ENCODE peak calls at places on chromosomes 2 and 18, in ten cellular contexts. N, X, O, Y, L, F, C, Z, J and T are unnamed samples. For H3K4me1 and H3K27me3, the result is how much of the 10 kb centered on the place peaks cover.

GRCh38 chr2:86229221-86229620 is 30.0 kb downstream of the MRPL35 start:
- DNase-seq in N (no peak), X (no peak), O (no peak), Y (no peak), L (no peak), F (no peak), C (no peak), Z (no peak), J (no peak), T (no peak)

GRCh38 chr2:9768388-9768787 is 74.9 kb upstream of the TAF1B start:
- DNase-seq in N (no peak), X (no peak), O (peak), Y (peak), L (no peak), F (peak), C (no peak), Z (peak), J (no peak), T (peak)

GRCh38 chr18:41073372-41073954 is 881.6 kb upstream of the PIK3C3 start:
- DNase-seq in N (no peak), X (no peak), O (no peak), Y (no peak), L (no peak), F (no peak), C (no peak), Z (no peak), J (no peak), T (no peak)

GRCh38 chr2:128108166-128108565 is 17.2 kb downstream of the UGGT1 start:
- DNase-seq in N (no peak), X (no peak), O (no peak), Y (no peak), L (no peak), F (no peak), C (no peak), Z (no peak), J (no peak), T (no peak)

GRCh38 chr2:101012706-101013181 is 10.7 kb downstream of the RPL31 start:
- DNase-seq in N (peak), X (no peak), O (peak), Y (peak), L (no peak), F (no peak), C (peak), Z (peak), J (no peak), T (peak)

GRCh38 chr2:11762799-11763461 is 16.5 kb downstream of the LPIN1 start:
- DNase-seq in N (no peak), X (no peak), O (no peak), Y (no peak), L (no peak), F (no peak), C (no peak), Z (no peak), J (no peak), T (no peak)

GRCh38 chr2:75561566-75562512 is 1.1 kb upstream of the EVA1A start:
- DNase-seq in N (no peak), X (no peak), O (no peak), Y (no peak), L (no peak), F (no peak), C (no peak), Z (no peak), J (no peak), T (no peak)

GRCh38 chr2:156986339-156986988 is 271.0 kb upstream of the GALNT5 start:
- DNase-seq in N (no peak), X (no peak), O (peak), Y (no peak), L (no peak), F (no peak), C (no peak), Z (peak), J (no peak), T (peak)

GRCh38 chr2:54599326-54599710 is 124.1 kb upstream of the EML6 start:
- DNase-seq in N (no peak), X (peak), O (no peak), Y (no peak), L (no peak), F (no peak), C (peak), Z (no peak), J (no peak), T (peak)

GRCh38 chr18:44568986-44569385 is 111.7 kb upstream of the SETBP1 start:
- DNase-seq in N (no peak), X (no peak), O (no peak), Y (no peak), L (no peak), F (no peak), C (no peak), Z (no peak), J (no peak), T (no peak)
- H3K4me1 ChIP-seq in N (under half), X (under half), O (under half), Y (under half), L (under half), F (under half), C (under half), Z (under half), J (under half), T (under half)

DNA sequence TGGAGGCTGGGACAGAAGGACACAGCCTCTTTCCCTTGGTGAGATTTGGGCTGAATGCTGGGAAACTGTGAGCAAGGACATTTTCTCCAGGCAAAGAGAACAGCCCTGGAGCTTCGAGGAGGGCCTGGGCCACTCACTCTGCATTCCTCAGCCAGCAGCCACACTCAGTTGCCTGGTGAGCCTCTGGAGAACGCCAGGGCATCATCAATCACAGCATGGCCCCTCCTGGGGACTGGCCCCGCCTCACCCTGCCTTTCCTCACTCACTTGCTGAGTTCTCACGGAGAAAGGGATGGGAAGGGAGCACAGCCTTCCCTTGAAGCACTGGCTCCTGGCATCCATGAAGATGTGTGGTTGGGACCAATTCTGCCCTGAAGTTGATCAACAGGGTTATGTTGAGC is 55.0 kb downstream of the APOB start:
- DNase-seq in N (no peak), X (no peak), O (no peak), Y (no peak), L (no peak), F (no peak), C (no peak), Z (no peak), J (no peak), T (no peak)
- H3K27me3 ChIP-seq in N (under half), X (under half), O (under half), Y (under half), L (under half), F (under half), C (under half), Z (under half), J (under half), T (under half)

GRCh38 chr2:27714851-27715291 is 51.2 kb downstream of the SLC4A1AP start:
- DNase-seq in N (no peak), X (no peak), O (no peak), Y (no peak), L (no peak), F (no peak), C (no peak), Z (no peak), J (no peak), T (no peak)
- H3K27ac ChIP-seq in N (no peak), X (peak), O (no peak), Y (no peak), L (peak), F (peak), C (no peak), Z (no peak), J (peak), T (no peak)

GRCh38 chr2:134522436-134522835 is 196.4 kb downstream of the TMEM163 start:
- DNase-seq in N (no peak), X (no peak), O (no peak), Y (no peak), L (no peak), F (no peak), C (no peak), Z (no peak), J (no peak), T (no peak)
- H3K4me1 ChIP-seq in N (under half), X (under half), O (under half), Y (under half), L (under half), F (under half), C (under half), Z (under half), J (under half), T (under half)

GRCh38 chr2:64515075-64515474 is 9.1 kb upstream of the AFTPH start:
- DNase-seq in N (no peak), X (no peak), O (no peak), Y (no peak), L (no peak), F (no peak), C (no peak), Z (no peak), J (no peak), T (no peak)
- H3K27me3 ChIP-seq in N (under half), X (under half), O (under half), Y (under half), L (under half), F (under half), C (under half), Z (under half), J (under half), T (under half)

DNA sequence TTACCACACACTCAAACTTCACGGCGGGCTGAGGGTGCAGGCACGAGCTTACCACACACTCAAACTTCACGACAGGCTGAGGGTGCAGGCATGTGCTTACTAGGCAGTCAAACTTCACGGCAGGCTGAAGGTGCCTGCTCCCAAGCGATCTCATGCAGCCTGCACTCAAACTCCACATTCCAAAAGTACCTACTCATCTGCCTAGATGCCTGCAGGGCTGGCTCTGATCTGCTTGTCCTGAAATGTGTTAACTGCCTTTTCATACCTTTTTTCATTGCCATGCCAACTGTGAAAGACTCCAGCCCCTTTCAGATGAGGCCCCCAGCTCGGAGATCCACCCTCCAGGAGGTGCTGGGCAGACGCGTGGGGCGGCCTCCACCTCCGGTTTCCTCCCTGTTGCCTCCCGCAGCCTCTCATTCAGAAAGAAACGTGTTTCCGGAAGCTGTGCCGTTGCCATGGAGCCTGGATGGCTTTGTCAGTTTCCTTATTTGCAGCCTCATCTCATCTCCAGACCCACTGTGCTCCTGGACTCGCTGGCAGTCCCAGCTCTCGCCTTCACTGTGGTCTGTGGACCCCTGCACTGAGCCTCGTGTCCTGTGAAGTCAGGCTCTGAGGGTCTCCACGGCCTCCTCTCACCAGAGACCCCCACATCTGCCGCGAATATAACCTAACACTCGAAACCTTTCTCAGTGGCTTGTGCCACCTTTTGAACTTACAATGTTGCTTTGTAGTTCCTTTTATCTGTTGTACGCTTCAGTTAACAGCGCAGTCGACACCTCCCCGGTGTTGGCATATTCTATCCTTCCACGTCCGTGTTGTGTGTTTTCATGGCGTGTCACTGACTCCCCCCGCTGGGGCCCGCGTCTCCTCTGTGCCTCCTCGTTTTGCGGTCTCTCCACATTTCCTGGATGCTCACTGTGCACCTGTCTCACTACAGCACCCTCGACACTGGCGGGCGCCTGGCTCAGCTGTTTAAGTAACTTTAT is 106.1 kb upstream of the ALKAL2 start:
- DNase-seq in N (peak), X (no peak), O (peak), Y (no peak), L (no peak), F (no peak), C (no peak), Z (no peak), J (no peak), T (peak)
- H3K27ac ChIP-seq in N (peak), X (no peak), O (no peak), Y (no peak), L (no peak), F (no peak), C (no peak), Z (no peak), J (no peak), T (no peak)